ENCODE peak calls at places on chromosomes 13 and 19, in four cellular contexts. L is GM23338, A is heart right ventricle, R is right lobe of liver. B is an unnamed sample. For H3K4me1, the result is how much of the 10 kb centered on the place peaks cover.

GRCh38 chr19:11096210-11096841 is 7.1 kb downstream of the LDLR start:
- DNase-seq in L (no peak), A (peak), R (no peak), B (no peak)

GRCh38 chr19:23771348-23771747 is 12.7 kb upstream of the ZNF681 start:
- DNase-seq in L (no peak), A (no peak), R (no peak), B (no peak)

GRCh38 chr13:90839061-90839460 is 508.4 kb upstream of the MIR17HG start:
- DNase-seq in L (no peak), A (no peak), R (no peak), B (no peak)

GRCh38 chr19:20179946-20180345 is 12.9 kb downstream of the ZNF486 start:
- DNase-seq in L (no peak), A (no peak), R (no peak), B (no peak)

GRCh38 chr13:55199132-55199531 is 1941.6 kb upstream of the PRR20A start:
- DNase-seq in L (peak), A (no peak), R (no peak), B (no peak)

GRCh38 chr13:94061316-94061715 is 418.2 kb downstream of the DCT start:
- DNase-seq in L (no peak), A (no peak), R (no peak), B (no peak)

GRCh38 chr13:106151056-106151699 is 384.3 kb downstream of the EFNB2 start:
- DNase-seq in L (peak), A (no peak), R (no peak), B (no peak)

GRCh38 chr13:114047358-114047881 is 73.5 kb upstream of the C13orf46 start:
- DNase-seq in L (no peak), A (no peak), R (no peak), B (no peak)

GRCh38 chr13:87777395-87777794 is 106.2 kb downstream of the SLITRK5 start:
- DNase-seq in L (peak), A (no peak), R (no peak), B (no peak)

GRCh38 chr13:46392967-46393366 is 5.9 kb upstream of the RUBCNL start:
- DNase-seq in L (no peak), A (no peak), R (no peak), B (no peak)

GRCh38 chr13:31930901-31931522 is 100.6 kb upstream of the FRY start:
- DNase-seq in L (no peak), A (no peak), R (no peak), B (no peak)

GRCh38 chr13:44470623-44471562 is 97.3 kb downstream of the SERP2 start:
- DNase-seq in L (peak), A (no peak), R (no peak), B (no peak)

GRCh38 chr13:112655898-112656297 is 33.9 kb upstream of the ATP11A start:
- DNase-seq in L (no peak), A (no peak), R (peak), B (no peak)

GRCh38 chr13:67094952-67095351 is 135.2 kb downstream of the PCDH9 start:
- DNase-seq in L (no peak), A (no peak), R (no peak), B (no peak)

GRCh38 chr19:6223461-6224307 is 56.1 kb downstream of the MLLT1 start:
- DNase-seq in L (no peak), A (peak), R (peak), B (no peak)

GRCh38 chr13:64158910-64159309 is 2743.3 kb upstream of the PCDH20 start:
- DNase-seq in L (no peak), A (no peak), R (no peak), B (no peak)

GRCh38 chr13:48891586-48891985 is 84.1 kb upstream of the FNDC3A start:
- DNase-seq in L (no peak), A (no peak), R (no peak), B (no peak)

GRCh38 chr13:73060251-73061160 is 1.7 kb downstream of the KLF5 start:
- DNase-seq in L (no peak), A (peak), R (no peak), B (no peak)

GRCh38 chr13:27283906-27284523 is 13.4 kb downstream of the RASL11A start:
- DNase-seq in L (no peak), A (no peak), R (no peak), B (no peak)

GRCh38 chr13:60873116-60873515 is 476.1 kb downstream of the TDRD3 start:
- DNase-seq in L (no peak), A (no peak), R (no peak), B (no peak)

GRCh38 chr13:24161980-24162517 is 1.5 kb downstream of the SPATA13 start:
- DNase-seq in L (no peak), A (no peak), R (no peak), B (no peak)

GRCh38 chr19:42134671-42135070 is 2.4 kb upstream of the POU2F2 start:
- DNase-seq in L (no peak), A (no peak), R (no peak), B (no peak)

GRCh38 chr13:87792878-87793277 is 121.7 kb downstream of the SLITRK5 start:
- DNase-seq in L (peak), A (no peak), R (no peak), B (no peak)

GRCh38 chr13:100088282-100088647 is 628 bp upstream of the PCCA start:
- DNase-seq in L (no peak), A (no peak), R (no peak), B (no peak)

GRCh38 chr13:98065468-98065867 is 77.4 kb upstream of the FARP1 start:
- DNase-seq in L (no peak), A (no peak), R (no peak), B (no peak)

DNA sequence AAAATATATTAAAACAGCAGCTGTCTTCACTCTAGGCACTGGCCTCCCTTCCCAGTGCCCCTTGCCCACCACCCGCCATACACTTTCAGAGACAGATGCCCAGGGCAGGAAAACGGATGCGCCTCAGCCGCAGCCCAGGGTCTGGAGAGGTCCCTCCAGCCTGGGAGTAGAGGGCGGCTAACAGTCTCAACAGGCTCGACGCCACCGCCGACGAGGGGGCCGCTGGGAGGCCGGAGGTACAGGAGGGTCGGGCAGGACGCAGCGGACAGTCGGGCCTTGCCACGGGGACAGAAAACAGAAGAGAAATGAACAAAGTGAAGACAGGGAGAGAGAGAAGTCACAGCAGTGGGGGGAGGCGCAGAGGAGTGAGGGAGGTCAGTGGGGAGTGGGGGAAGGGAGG is 27.1 kb downstream of the C19orf47 start:
- DNase-seq in L (no peak), A (no peak), R (no peak), B (no peak)
- H3K27ac ChIP-seq in L (no peak), A (no peak), R (no peak), B (no peak)

GRCh38 chr13:37681295-37682032 is 82.9 kb upstream of the POSTN start:
- DNase-seq in L (no peak), A (no peak), R (no peak), B (no peak)
- TF ChIP-seq CTCF in L (no peak), A (no peak), R (no peak), B (no peak)

GRCh38 chr19:17243854-17244617 is 1.7 kb downstream of the NR2F6 start:
- DNase-seq in L (peak), A (peak), R (peak), B (peak)
- H3K4me1 ChIP-seq in L (under half), A (under half), R (half or more), B (half or more)

GRCh38 chr19:49498475-49498874 is 2.2 kb downstream of the RPS11 start:
- DNase-seq in L (no peak), A (no peak), R (no peak), B (no peak)
- H3K27ac ChIP-seq in L (peak), A (no peak), R (no peak), B (no peak)

DNA sequence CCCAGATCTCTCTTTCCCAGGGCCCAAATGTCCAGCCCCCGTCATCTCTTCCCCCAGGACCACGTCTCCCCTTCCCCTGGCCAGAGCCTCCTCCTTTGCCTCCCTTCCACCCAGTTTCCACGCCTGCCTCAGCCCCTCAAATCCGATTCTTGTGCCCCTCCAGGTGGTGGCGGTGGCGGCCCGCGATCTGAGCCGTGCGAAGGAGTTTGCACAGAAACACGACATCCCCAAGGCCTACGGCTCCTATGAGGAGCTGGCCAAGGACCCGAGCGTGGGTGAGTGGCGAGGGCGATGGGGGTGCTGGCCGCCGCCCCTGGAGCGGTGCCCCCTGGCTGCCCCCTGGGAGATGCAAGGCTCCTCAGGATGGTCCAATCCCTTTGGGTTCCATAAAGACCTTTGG is 1.3 kb downstream of the DHDH start:
- DNase-seq in L (peak), A (no peak), R (no peak), B (no peak)
- TF ChIP-seq CTCF in L (peak), A (no peak), R (no peak), B (no peak)

GRCh38 chr13:39317284-39317683 is 279.0 kb downstream of the NHLRC3 start:
- DNase-seq in L (no peak), A (peak), R (no peak), B (no peak)
- H3K4me1 ChIP-seq in L (under half), A (under half), R (under half), B (under half)

DNA sequence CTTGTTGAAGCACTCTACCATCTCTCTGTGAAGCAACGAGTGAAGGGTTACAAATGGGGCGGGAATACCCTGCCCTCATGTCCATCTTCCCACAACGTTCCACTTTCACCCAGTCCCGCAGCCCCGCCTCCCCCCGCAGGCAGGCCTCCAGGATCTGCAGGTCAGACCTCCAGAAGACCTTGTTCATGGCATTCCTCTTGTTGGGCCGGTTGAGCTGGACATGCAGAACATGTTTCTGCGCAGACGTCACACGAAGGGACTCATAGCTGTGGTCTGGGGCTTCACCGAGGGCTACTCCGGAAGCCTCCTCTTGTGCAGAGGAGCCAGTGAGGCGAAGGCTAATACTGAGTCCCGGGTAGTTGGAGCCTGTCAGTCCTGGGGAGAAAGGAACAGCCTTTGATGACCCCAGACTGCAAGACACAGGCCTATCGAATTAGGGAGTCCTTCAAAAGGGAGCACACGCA is 420 bp downstream of the ECH1 start:
- DNase-seq in L (peak), A (peak), R (peak), B (peak)
- H3K27ac ChIP-seq in L (peak), A (peak), R (peak), B (peak)